ENCODE peak calls at places on chromosomes 13 and 19, in five cellular contexts. One of them, this sample, is unnamed.

GRCh38 chr19:16368385-16369305 is 44.0 kb downstream of the KLF2 start:
- DNase-seq in HL-60: no peak
- DNase-seq in stimulated activated naive CD4-positive, alpha-beta T cell: peak; percentile 94
- DNase-seq in AG04450: no peak
- DNase-seq in psoas muscle: peak; percentile 46
- DNase-seq in this sample: no peak

GRCh38 chr13:51769455-51770127 is 34.4 kb downstream of the DHRS12 start:
- DNase-seq in HL-60: no peak
- DNase-seq in stimulated activated naive CD4-positive, alpha-beta T cell: no peak
- DNase-seq in AG04450: no peak
- DNase-seq in psoas muscle: peak; percentile 84
- DNase-seq in this sample: no peak

GRCh38 chr19:42693760-42694350 is 46.4 kb downstream of the PSG3 start:
- DNase-seq in HL-60: no peak
- DNase-seq in stimulated activated naive CD4-positive, alpha-beta T cell: no peak
- DNase-seq in AG04450: peak; percentile 2
- DNase-seq in psoas muscle: no peak
- DNase-seq in this sample: peak; percentile 16

GRCh38 chr19:11460207-11460606 is 20.6 kb downstream of the ELAVL3 start:
- DNase-seq in HL-60: no peak
- DNase-seq in stimulated activated naive CD4-positive, alpha-beta T cell: no peak
- DNase-seq in AG04450: no peak
- DNase-seq in psoas muscle: no peak
- DNase-seq in this sample: no peak

GRCh38 chr19:15684828-15685227 is 11.9 kb downstream of the CYP4F12 start:
- DNase-seq in HL-60: no peak
- DNase-seq in stimulated activated naive CD4-positive, alpha-beta T cell: no peak
- DNase-seq in AG04450: no peak
- DNase-seq in psoas muscle: no peak
- DNase-seq in this sample: no peak

GRCh38 chr13:90055121-90055520 is 1292.4 kb upstream of the MIR17HG start:
- DNase-seq in HL-60: no peak
- DNase-seq in stimulated activated naive CD4-positive, alpha-beta T cell: no peak
- DNase-seq in AG04450: no peak
- DNase-seq in psoas muscle: no peak
- DNase-seq in this sample: no peak

GRCh38 chr13:30743319-30744055 is 8.1 kb downstream of the ALOX5AP start:
- DNase-seq in HL-60: no peak
- DNase-seq in stimulated activated naive CD4-positive, alpha-beta T cell: no peak
- DNase-seq in AG04450: peak; percentile 93
- DNase-seq in psoas muscle: peak; percentile 61
- DNase-seq in this sample: no peak

GRCh38 chr13:111210488-111210887 is 95.4 kb downstream of the ARHGEF7 start:
- DNase-seq in HL-60: no peak
- DNase-seq in stimulated activated naive CD4-positive, alpha-beta T cell: no peak
- DNase-seq in AG04450: peak; percentile 71
- DNase-seq in psoas muscle: peak; percentile 70
- DNase-seq in this sample: no peak

GRCh38 chr19:690203-690602 is 5.0 kb downstream of the PRSS57 start:
- DNase-seq in HL-60: no peak
- DNase-seq in stimulated activated naive CD4-positive, alpha-beta T cell: no peak
- DNase-seq in AG04450: no peak
- DNase-seq in psoas muscle: no peak
- DNase-seq in this sample: no peak

GRCh38 chr13:26787961-26788360 is 27.4 kb upstream of the GPR12 start:
- DNase-seq in HL-60: no peak
- DNase-seq in stimulated activated naive CD4-positive, alpha-beta T cell: no peak
- DNase-seq in AG04450: no peak
- DNase-seq in psoas muscle: no peak
- DNase-seq in this sample: no peak

GRCh38 chr19:58346961-58347929 is 6.0 kb downstream of the A1BG start:
- DNase-seq in HL-60: peak; percentile 72
- DNase-seq in stimulated activated naive CD4-positive, alpha-beta T cell: peak; percentile 75
- DNase-seq in AG04450: no peak
- DNase-seq in psoas muscle: peak; percentile 73
- DNase-seq in this sample: peak; percentile 60

GRCh38 chr19:39413903-39414608 is 1.6 kb downstream of the PLEKHG2 start:
- DNase-seq in HL-60: no peak
- DNase-seq in stimulated activated naive CD4-positive, alpha-beta T cell: peak; percentile 19
- DNase-seq in AG04450: no peak
- DNase-seq in psoas muscle: peak; percentile 67
- DNase-seq in this sample: no peak

GRCh38 chr19:13022111-13022858 is 27.0 kb downstream of the NFIX start:
- DNase-seq in HL-60: no peak
- DNase-seq in stimulated activated naive CD4-positive, alpha-beta T cell: no peak
- DNase-seq in AG04450: peak; percentile 55
- DNase-seq in psoas muscle: peak; percentile 88
- DNase-seq in this sample: peak; percentile 62

GRCh38 chr19:3642987-3643386 is 16.4 kb upstream of the CACTIN start:
- DNase-seq in HL-60: no peak
- DNase-seq in stimulated activated naive CD4-positive, alpha-beta T cell: no peak
- DNase-seq in AG04450: no peak
- DNase-seq in psoas muscle: no peak
- DNase-seq in this sample: no peak

GRCh38 chr19:58261968-58262921 is 16.5 kb upstream of the ZNF8 start:
- DNase-seq in HL-60: no peak
- DNase-seq in stimulated activated naive CD4-positive, alpha-beta T cell: no peak
- DNase-seq in AG04450: no peak
- DNase-seq in psoas muscle: no peak
- DNase-seq in this sample: no peak

GRCh38 chr13:73948848-73949529 is 185.2 kb downstream of the KLF12 start:
- DNase-seq in HL-60: no peak
- DNase-seq in stimulated activated naive CD4-positive, alpha-beta T cell: no peak
- DNase-seq in AG04450: no peak
- DNase-seq in psoas muscle: no peak
- DNase-seq in this sample: no peak

GRCh38 chr13:72221276-72221962 is 354.4 kb upstream of the DACH1 start:
- DNase-seq in HL-60: peak; percentile 1
- DNase-seq in stimulated activated naive CD4-positive, alpha-beta T cell: no peak
- DNase-seq in AG04450: no peak
- DNase-seq in psoas muscle: no peak
- DNase-seq in this sample: no peak

GRCh38 chr13:97382276-97382675 is 51.7 kb upstream of the RAP2A start:
- DNase-seq in HL-60: no peak
- DNase-seq in stimulated activated naive CD4-positive, alpha-beta T cell: no peak
- DNase-seq in AG04450: no peak
- DNase-seq in psoas muscle: no peak
- DNase-seq in this sample: no peak

GRCh38 chr13:24893863-24894262 is 129.9 kb downstream of the RNF17 start:
- DNase-seq in HL-60: no peak
- DNase-seq in stimulated activated naive CD4-positive, alpha-beta T cell: no peak
- DNase-seq in AG04450: no peak
- DNase-seq in psoas muscle: no peak
- DNase-seq in this sample: no peak

GRCh38 chr19:36266375-36266961 is 51.6 kb downstream of the ZNF146 start:
- DNase-seq in HL-60: no peak
- DNase-seq in stimulated activated naive CD4-positive, alpha-beta T cell: no peak
- DNase-seq in AG04450: no peak
- DNase-seq in psoas muscle: no peak
- DNase-seq in this sample: no peak

GRCh38 chr19:15534957-15535864 is 26.9 kb downstream of the CYP4F22 start:
- DNase-seq in HL-60: no peak
- DNase-seq in stimulated activated naive CD4-positive, alpha-beta T cell: no peak
- DNase-seq in AG04450: no peak
- DNase-seq in psoas muscle: no peak
- DNase-seq in this sample: no peak

GRCh38 chr13:18954254-18954653 is 227.4 kb downstream of the TUBA3C start:
- DNase-seq in HL-60: no peak
- DNase-seq in stimulated activated naive CD4-positive, alpha-beta T cell: no peak
- DNase-seq in AG04450: no peak
- DNase-seq in psoas muscle: no peak
- DNase-seq in this sample: no peak

GRCh38 chr19:6693681-6694080 is 23.7 kb upstream of the TNFSF14 start:
- DNase-seq in HL-60: no peak
- DNase-seq in stimulated activated naive CD4-positive, alpha-beta T cell: no peak
- DNase-seq in AG04450: no peak
- DNase-seq in psoas muscle: no peak
- DNase-seq in this sample: no peak

GRCh38 chr19:34461375-34462100 is 20.0 kb upstream of the WTIP start:
- DNase-seq in HL-60: no peak
- DNase-seq in stimulated activated naive CD4-positive, alpha-beta T cell: no peak
- DNase-seq in AG04450: no peak
- DNase-seq in psoas muscle: no peak
- DNase-seq in this sample: no peak

GRCh38 chr19:18351544-18351943 is 11.1 kb downstream of the PGPEP1 start:
- DNase-seq in HL-60: no peak
- DNase-seq in stimulated activated naive CD4-positive, alpha-beta T cell: no peak
- DNase-seq in AG04450: no peak
- DNase-seq in psoas muscle: no peak
- DNase-seq in this sample: no peak

GRCh38 chr19:28977826-28978225 is 235.1 kb downstream of the UQCRFS1 start:
- DNase-seq in HL-60: no peak
- DNase-seq in stimulated activated naive CD4-positive, alpha-beta T cell: no peak
- DNase-seq in AG04450: no peak
- DNase-seq in psoas muscle: no peak
- DNase-seq in this sample: no peak

GRCh38 chr19:52219611-52220010 is 29.8 kb downstream of the PPP2R1A start:
- DNase-seq in HL-60: no peak
- DNase-seq in stimulated activated naive CD4-positive, alpha-beta T cell: no peak
- DNase-seq in AG04450: no peak
- DNase-seq in psoas muscle: no peak
- DNase-seq in this sample: no peak

GRCh38 chr13:60226507-60226906 is 62.8 kb upstream of the DIAPH3 start:
- DNase-seq in HL-60: no peak
- DNase-seq in stimulated activated naive CD4-positive, alpha-beta T cell: no peak
- DNase-seq in AG04450: peak; percentile 8
- DNase-seq in psoas muscle: no peak
- DNase-seq in this sample: no peak

GRCh38 chr13:45564108-45564507 is 51.4 kb downstream of the ERICH6B start:
- DNase-seq in HL-60: no peak
- DNase-seq in stimulated activated naive CD4-positive, alpha-beta T cell: no peak
- DNase-seq in AG04450: peak; percentile 37
- DNase-seq in psoas muscle: no peak
- DNase-seq in this sample: no peak

This sample was measured in Kasumi-1.